ENCODE peak calls at places on chromosome X, in six cellular contexts. Q is H7, D is A172, M is NCI-H2081 treated with DMSO at 0.1 percent for 48 hours, L is dorsolateral prefrontal cortex, S is glutamatergic neuron. X is an unnamed sample.

GRCh38 chrX:19805054-19805690 is 82.2 kb downstream of the SH3KBP1 start:
- DNase-seq in M (no peak), Q (no peak), S (no peak), L (no peak), D (no peak), X (no peak)

GRCh38 chrX:20061869-20062254 is 54.8 kb downstream of the MAP7D2 start:
- DNase-seq in M (no peak), Q (no peak), S (no peak), D (peak; percentile 82), L (no peak), X (no peak)

GRCh38 chrX:43703211-43703791 is 47.2 kb downstream of the MAOA start:
- DNase-seq in M (no peak), S (no peak), D (peak; percentile 78), Q (no peak), L (no peak), X (no peak)

GRCh38 chrX:38806054-38806389 is 4.8 kb downstream of the MID1IP1 start:
- DNase-seq in M (no peak), D (no peak), L (no peak), Q (no peak), S (no peak), X (no peak)

GRCh38 chrX:40060356-40060845 is 37.4 kb downstream of the BCOR start:
- DNase-seq in D (no peak), Q (no peak), M (no peak), L (no peak), S (no peak), X (no peak)

GRCh38 chrX:134622056-134622812 is 36.0 kb downstream of the PLAC1 start:
- DNase-seq in M (no peak), L (no peak), D (peak; percentile 73), S (no peak), Q (peak; percentile 67), X (no peak)

GRCh38 chrX:41737065-41737464 is 13.1 kb downstream of the GPR82 start:
- DNase-seq in M (no peak), D (no peak), L (no peak), S (no peak), Q (no peak), X (no peak)

GRCh38 chrX:119698835-119699234 is 5.9 kb upstream of the SEPTIN6 start:
- DNase-seq in Q (peak; percentile 66), M (peak; percentile 18), L (no peak), S (no peak), D (peak; percentile 43), X (no peak)

GRCh38 chrX:153966283-153966688 is 5.3 kb downstream of the HCFC1 start:
- DNase-seq in D (no peak), Q (no peak), L (no peak), S (no peak), M (no peak), X (peak; percentile 87)

GRCh38 chrX:106959897-106960296 is 39.7 kb downstream of the CLDN2 start:
- DNase-seq in D (peak; percentile 0), M (no peak), S (no peak), L (no peak), Q (peak; percentile 37), X (no peak)

GRCh38 chrX:23694606-23695005 is 27.3 kb downstream of the PRDX4 start:
- DNase-seq in S (peak; percentile 23), Q (peak; percentile 78), D (peak; percentile 58), M (no peak), L (peak; percentile 32), X (no peak)

GRCh38 chrX:149881081-149881711 is at the start of gene MAGEA8:
- DNase-seq in S (no peak), Q (peak; percentile 82), M (no peak), D (no peak), L (no peak), X (no peak)

GRCh38 chrX:47658684-47659515 is at the start of gene UXT:
- DNase-seq in L (peak; percentile 79), S (peak; percentile 89), M (peak; percentile 67), D (peak; percentile 91), Q (peak; percentile 82), X (peak; percentile 90)

GRCh38 chrX:130419263-130419662 is 17.5 kb downstream of the RBMX2 start:
- DNase-seq in M (no peak), D (no peak), Q (no peak), S (no peak), L (no peak), X (no peak)

GRCh38 chrX:44843318-44843702 is 511 bp upstream of the DUSP21 start:
- DNase-seq in D (peak; percentile 24), Q (no peak), S (no peak), M (no peak), L (no peak), X (no peak)

GRCh38 chrX:9466115-9466495 is 1.2 kb downstream of the TBL1X start:
- DNase-seq in Q (peak; percentile 72), M (no peak), L (no peak), S (peak; percentile 25), D (no peak), X (no peak)

GRCh38 chrX:106931831-106932491 is 11.8 kb downstream of the CLDN2 start:
- DNase-seq in M (no peak), L (no peak), S (no peak), D (no peak), Q (no peak), X (no peak)

GRCh38 chrX:46561931-46562721 is 11.4 kb upstream of the CHST7 start:
- DNase-seq in M (no peak), L (no peak), Q (no peak), D (no peak), S (no peak), X (no peak)

GRCh38 chrX:50874878-50875277 is 35.7 kb upstream of the BMP15 start:
- DNase-seq in D (no peak), L (no peak), S (no peak), M (no peak), Q (no peak), X (no peak)